ENCODE peak calls at places on chromosomes 4 and X, in six cellular contexts. G is lung, W is foreskin keratinocyte, M is PC-9, Z is aorta, Y is Peyer's patch. K is an unnamed sample. For H3K4me1, the result is how much of the 10 kb centered on the place peaks cover.

GRCh38 chrX:20267924-20268701 is 1.4 kb upstream of the RPS6KA3 start:
- DNase-seq in W (no peak), Y (peak), Z (peak), G (peak), M (no peak), K (peak)

GRCh38 chr4:75251547-75251946 is 262.7 kb downstream of the RCHY1 start:
- DNase-seq in G (no peak), M (no peak), W (no peak), Z (no peak), Y (peak), K (no peak)

GRCh38 chrX:118551426-118551825 is 55.8 kb downstream of the DOCK11 start:
- DNase-seq in M (no peak), Z (no peak), W (peak), G (no peak), Y (no peak), K (no peak)

GRCh38 chrX:109347618-109348017 is 134.3 kb downstream of the GUCY2F start:
- DNase-seq in G (no peak), M (no peak), Y (no peak), W (peak), Z (no peak), K (no peak)

GRCh38 chr4:153471691-153472080 is 5.5 kb downstream of the TMEM131L start:
- DNase-seq in Z (no peak), M (peak), W (peak), Y (peak), G (no peak), K (no peak)

GRCh38 chr4:11496313-11496956 is 67.7 kb upstream of the HS3ST1 start:
- DNase-seq in Y (no peak), Z (no peak), M (no peak), W (peak), G (no peak), K (no peak)

GRCh38 chrX:110374544-110374943 is 15.9 kb downstream of the RTL9 start:
- DNase-seq in W (no peak), M (no peak), G (no peak), Y (no peak), Z (no peak), K (no peak)

GRCh38 chrX:71846429-71846828 is 64.2 kb upstream of the NHSL2 start:
- DNase-seq in M (no peak), Y (no peak), G (no peak), W (no peak), Z (no peak), K (no peak)

GRCh38 chrX:16335181-16335580 is 167.9 kb downstream of the MAGEB17 start:
- DNase-seq in Y (no peak), Z (no peak), M (no peak), G (no peak), W (no peak), K (no peak)

GRCh38 chr4:25454491-25454890 is 77.4 kb downstream of the ANAPC4 start:
- DNase-seq in M (no peak), G (no peak), W (no peak), Z (no peak), Y (no peak), K (no peak)

GRCh38 chr4:177196615-177197014 is 113.1 kb upstream of the NEIL3 start:
- DNase-seq in Z (no peak), M (no peak), G (no peak), W (no peak), Y (no peak), K (no peak)

GRCh38 chr4:168848112-168848511 is 161.9 kb downstream of the CBR4 start:
- DNase-seq in W (no peak), Z (no peak), M (no peak), Y (no peak), G (no peak), K (no peak)

GRCh38 chr4:48250980-48251379 is 18.7 kb downstream of the TEC start:
- DNase-seq in G (no peak), Z (no peak), M (no peak), W (no peak), Y (no peak), K (no peak)

GRCh38 chr4:101597204-101597603 is 193.3 kb upstream of the BANK1 start:
- DNase-seq in W (peak), Y (no peak), Z (no peak), M (no peak), G (no peak), K (no peak)

GRCh38 chrX:51860679-51861078 is 32.7 kb upstream of the MAGED1 start:
- DNase-seq in Y (no peak), M (no peak), G (no peak), W (peak), Z (no peak), K (no peak)

GRCh38 chr4:24266951-24267577 is 317.3 kb downstream of the DHX15 start:
- DNase-seq in Y (no peak), Z (no peak), W (peak), G (no peak), M (no peak), K (no peak)

GRCh38 chr4:7282094-7282370 is 89.7 kb downstream of the SORCS2 start:
- DNase-seq in Z (no peak), Y (no peak), G (no peak), W (no peak), M (no peak), K (no peak)

GRCh38 chrX:148381603-148382002 is 118.8 kb upstream of the AFF2 start:
- DNase-seq in W (no peak), Y (no peak), M (no peak), Z (no peak), G (no peak), K (no peak)

GRCh38 chr4:5134620-5135019 is 83.3 kb downstream of the STK32B start:
- DNase-seq in M (no peak), Z (no peak), G (no peak), Y (no peak), W (no peak), K (no peak)

GRCh38 chrX:152892999-152893605 is 4.8 kb upstream of the ZNF185 start:
- DNase-seq in Y (no peak), Z (peak), M (no peak), W (no peak), G (no peak), K (no peak)

GRCh38 chr4:84500386-84501196 is 1.5 kb upstream of the NKX6-1 start:
- DNase-seq in Y (no peak), G (no peak), Z (no peak), W (no peak), M (no peak), K (no peak)

GRCh38 chr4:33625762-33626161 is 2618.6 kb downstream of the ARAP2 start:
- DNase-seq in W (peak), Y (no peak), G (no peak), M (no peak), Z (no peak), K (no peak)

GRCh38 chrX:49165901-49166881 is 3.6 kb downstream of the MAGIX start:
- DNase-seq in M (no peak), W (peak), G (peak), Z (peak), Y (peak), K (peak)

GRCh38 chr4:135824759-135825331 is 1623.3 kb upstream of the PABPC4L start:
- DNase-seq in W (no peak), Z (no peak), G (no peak), M (no peak), Y (no peak), K (no peak)

GRCh38 chr4:18894928-18895327 is 873.4 kb upstream of the LCORL start:
- DNase-seq in Y (no peak), G (no peak), W (no peak), M (no peak), Z (no peak), K (no peak)

GRCh38 chr4:128525939-128526630 is 238.5 kb upstream of the PGRMC2 start:
- DNase-seq in G (no peak), Y (no peak), Z (no peak), W (peak), M (peak), K (no peak)

GRCh38 chrX:24646745-24647182 is 383 bp downstream of the PCYT1B start:
- DNase-seq in Z (no peak), W (peak), Y (no peak), M (no peak), G (no peak), K (no peak)

GRCh38 chrX:68183612-68184214 is 249.6 kb downstream of the OPHN1 start:
- DNase-seq in W (no peak), Y (no peak), Z (no peak), M (no peak), G (no peak), K (no peak)

GRCh38 chr4:75289843-75290616 is 224.2 kb downstream of the RCHY1 start:
- DNase-seq in M (no peak), G (no peak), Y (no peak), Z (no peak), W (peak), K (no peak)

GRCh38 chrX:2583194-2584162 is 82.7 kb upstream of the DHRSX start:
- DNase-seq in Z (peak), M (no peak), W (no peak), Y (no peak), G (no peak), K (no peak)

GRCh38 chr4:67436742-67437141 is 108.6 kb downstream of the CENPC start:
- DNase-seq in G (no peak), Z (no peak), Y (no peak), M (no peak), W (peak), K (no peak)

GRCh38 chr4:163587867-163588266 is 93.4 kb downstream of the TMA16 start:
- DNase-seq in M (no peak), W (peak), Z (no peak), Y (no peak), G (no peak), K (no peak)

GRCh38 chr4:40231464-40231863 is 34.6 kb downstream of the RHOH start:
- DNase-seq in M (no peak), Y (peak), G (no peak), W (no peak), Z (no peak), K (no peak)

GRCh38 chr4:40225497-40225896 is 28.7 kb downstream of the RHOH start:
- DNase-seq in Y (peak), Z (no peak), M (no peak), G (no peak), W (no peak), K (no peak)

GRCh38 chr4:40227284-40227683 is 30.5 kb downstream of the RHOH start:
- DNase-seq in W (no peak), M (no peak), Z (no peak), Y (peak), G (no peak), K (no peak)

GRCh38 chr4:40232610-40233009 is 35.8 kb downstream of the RHOH start:
- DNase-seq in M (no peak), W (no peak), Z (no peak), G (no peak), Y (peak), K (no peak)

DNA sequence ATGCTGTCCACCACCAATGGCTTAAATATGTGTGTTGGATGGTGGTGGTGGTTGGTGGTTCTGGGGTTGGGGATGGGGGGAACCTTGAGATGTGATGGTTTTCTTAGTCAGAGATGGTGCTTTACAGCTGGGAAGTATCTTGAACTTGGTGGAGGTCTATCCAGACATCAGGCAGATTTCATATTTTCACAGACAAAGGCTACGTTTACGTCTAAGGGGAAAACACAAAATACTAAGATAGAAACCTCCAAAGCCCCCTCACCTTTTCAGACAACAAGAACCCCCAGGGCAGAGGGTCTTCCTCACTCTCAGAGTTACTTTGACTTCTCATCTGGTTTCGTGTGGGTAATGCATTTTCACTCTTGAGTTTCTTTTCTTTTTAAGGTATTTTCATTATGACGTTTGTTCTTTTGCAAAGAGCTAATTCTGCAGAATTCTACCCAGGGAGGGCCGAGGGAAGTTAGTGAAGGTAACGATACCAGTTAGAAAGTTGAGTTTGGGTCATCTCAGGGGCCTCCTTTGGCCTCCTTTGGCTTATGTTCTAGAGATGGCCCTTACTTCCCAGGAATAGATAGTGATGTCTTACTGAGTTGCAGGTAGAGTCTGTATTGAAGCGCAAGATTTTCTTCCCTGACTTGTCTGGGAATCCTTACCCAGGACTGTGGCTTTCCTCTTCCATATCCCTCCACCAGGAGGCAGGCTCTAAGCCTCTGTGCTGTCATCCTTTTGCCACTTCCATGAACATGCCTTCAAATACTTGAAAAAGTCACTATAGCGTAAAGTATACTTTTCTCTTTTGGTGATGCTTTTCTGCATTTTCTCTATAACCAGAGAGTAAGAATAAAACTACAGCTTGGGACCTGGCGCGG is 31.9 kb downstream of the RHOH start:
- DNase-seq in Z (no peak), Y (peak), G (no peak), W (no peak), M (no peak), K (no peak)
- H3K4me1 ChIP-seq in Z (under half), Y (under half), G (under half), W (under half), M (under half), K (under half)

GRCh38 chrX:100645106-100645505 is 1.1 kb downstream of the SRPX2 start:
- DNase-seq in G (no peak), W (no peak), M (peak), Z (no peak), Y (no peak), K (no peak)
- H3K4me1 ChIP-seq in G (under half), W (under half), M (half or more), Z (under half), Y (under half), K (under half)

DNA sequence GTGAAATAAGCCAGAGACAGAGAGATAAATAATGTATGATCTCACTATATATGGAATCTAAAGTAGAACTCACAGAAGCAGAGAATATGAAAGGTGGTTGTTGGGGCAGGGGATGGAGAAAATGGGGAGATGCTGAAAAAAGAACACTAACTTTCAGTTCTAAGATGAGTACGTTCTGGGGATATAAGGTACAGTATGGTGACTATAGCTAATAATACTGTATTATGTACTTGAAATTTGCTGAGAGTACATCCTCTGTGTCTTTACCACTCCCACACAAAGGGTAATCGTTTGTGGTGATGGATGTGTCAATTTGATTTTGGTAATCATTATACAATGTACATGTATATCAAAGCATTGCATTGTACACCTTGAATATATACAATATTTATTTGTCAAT is 6.6 kb downstream of the FBXL5 start:
- DNase-seq in M (no peak), G (no peak), Z (no peak), W (no peak), Y (no peak), K (no peak)
- H3K4me1 ChIP-seq in M (under half), G (under half), Z (under half), W (under half), Y (under half), K (under half)

DNA sequence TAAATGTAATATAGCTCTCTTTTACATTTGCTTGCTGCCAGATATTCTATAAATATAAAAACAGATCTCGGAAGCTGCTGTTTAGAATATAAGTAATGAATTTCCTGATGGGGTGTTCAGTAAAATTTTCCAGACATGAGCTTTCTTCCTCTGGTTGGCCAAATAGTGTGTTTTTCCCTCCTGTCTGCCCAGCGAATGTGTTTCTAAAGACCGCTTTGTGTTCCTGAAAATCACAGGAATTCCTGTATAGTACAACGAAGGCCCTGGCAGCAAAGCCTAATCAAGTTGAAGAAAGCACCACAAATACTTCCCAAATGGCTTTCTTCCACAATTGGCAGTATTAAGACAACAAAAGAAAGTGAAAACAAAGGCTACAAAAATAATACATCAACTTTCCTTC is 494.1 kb downstream of the INPP4B start:
- DNase-seq in G (no peak), Z (no peak), W (no peak), Y (no peak), M (no peak), K (no peak)
- H3K4me1 ChIP-seq in G (under half), Z (under half), W (under half), Y (under half), M (under half), K (under half)

DNA sequence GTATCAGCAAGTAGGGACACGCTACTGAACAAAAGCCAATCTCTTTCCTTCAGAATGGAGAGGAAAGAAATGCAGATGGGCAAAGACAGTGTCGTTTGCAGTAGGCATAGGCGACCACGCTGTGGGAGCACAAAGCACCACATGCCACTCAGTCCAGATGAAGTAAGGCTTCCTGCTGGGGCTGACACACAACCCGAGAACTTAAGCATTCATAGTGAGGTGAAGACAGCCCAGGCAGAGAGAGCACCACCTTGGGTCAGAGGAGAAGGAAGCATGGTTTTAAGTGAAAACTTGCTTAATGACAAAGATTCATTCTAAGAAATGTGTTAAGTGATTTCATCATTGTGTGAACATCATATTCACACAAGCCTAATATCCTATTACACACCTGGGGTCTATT is 238.8 kb downstream of the MGST2 start:
- DNase-seq in Z (no peak), Y (no peak), M (no peak), W (no peak), G (no peak), K (no peak)
- H3K4me1 ChIP-seq in Z (under half), Y (under half), M (under half), W (under half), G (under half), K (under half)

GRCh38 chr4:40314951-40315350 is 20.2 kb upstream of the CHRNA9 start:
- DNase-seq in W (no peak), Z (no peak), M (peak), G (no peak), Y (no peak), K (no peak)
- H3K4me1 ChIP-seq in W (under half), Z (under half), M (half or more), G (under half), Y (under half), K (under half)

GRCh38 chr4:80240976-80241375 is 25.5 kb upstream of the FGF5 start:
- DNase-seq in Z (no peak), W (peak), G (no peak), Y (no peak), M (no peak), K (no peak)

GRCh38 chr4:80239480-80239879 is 27.0 kb upstream of the FGF5 start:
- DNase-seq in Y (no peak), Z (no peak), W (peak), M (no peak), G (no peak), K (no peak)

GRCh38 chr4:80233390-80233789 is 33.1 kb upstream of the FGF5 start:
- DNase-seq in G (no peak), M (no peak), W (no peak), Z (no peak), Y (no peak), K (no peak)

GRCh38 chr4:80235451-80235850 is 31.0 kb upstream of the FGF5 start:
- DNase-seq in M (no peak), Y (no peak), W (peak), G (no peak), Z (no peak), K (no peak)

GRCh38 chr4:80237992-80238391 is 28.5 kb upstream of the FGF5 start:
- DNase-seq in Y (no peak), W (peak), G (no peak), Z (no peak), M (no peak), K (no peak)
- H3K4me1 ChIP-seq in Y (under half), W (under half), G (under half), Z (under half), M (under half), K (under half)

GRCh38 chr4:113145147-113145518 is 95.7 kb downstream of the ANK2 start:
- DNase-seq in G (no peak), Z (no peak), M (no peak), Y (no peak), W (no peak), K (no peak)

GRCh38 chr4:113142351-113142750 is 92.9 kb downstream of the ANK2 start:
- DNase-seq in W (no peak), Y (no peak), Z (no peak), G (no peak), M (no peak), K (no peak)

GRCh38 chr4:113146876-113147358 is 97.5 kb downstream of the ANK2 start:
- DNase-seq in Y (no peak), W (no peak), G (no peak), Z (no peak), M (no peak), K (no peak)

GRCh38 chr4:113145519-113146291 is 96.3 kb downstream of the ANK2 start:
- DNase-seq in G (no peak), Z (no peak), Y (no peak), W (no peak), M (no peak), K (no peak)

GRCh38 chr4:113141901-113142346 is 92.5 kb downstream of the ANK2 start:
- DNase-seq in Z (no peak), W (no peak), Y (no peak), M (peak), G (no peak), K (no peak)
- H3K4me1 ChIP-seq in Z (under half), W (under half), Y (under half), M (under half), G (under half), K (under half)

GRCh38 chr4:173488074-173488473 is 42.0 kb downstream of the HAND2 start:
- DNase-seq in G (no peak), Z (no peak), M (no peak), W (no peak), Y (no peak), K (no peak)

GRCh38 chr4:173490817-173491518 is 39.1 kb downstream of the HAND2 start:
- DNase-seq in Y (no peak), M (no peak), Z (no peak), G (no peak), W (peak), K (no peak)

GRCh38 chr4:173490256-173490655 is 39.8 kb downstream of the HAND2 start:
- DNase-seq in Z (no peak), W (no peak), Y (no peak), G (no peak), M (no peak), K (no peak)

GRCh38 chr4:173488656-173489055 is 41.4 kb downstream of the HAND2 start:
- DNase-seq in G (no peak), W (no peak), Z (no peak), Y (no peak), M (no peak), K (no peak)

DNA sequence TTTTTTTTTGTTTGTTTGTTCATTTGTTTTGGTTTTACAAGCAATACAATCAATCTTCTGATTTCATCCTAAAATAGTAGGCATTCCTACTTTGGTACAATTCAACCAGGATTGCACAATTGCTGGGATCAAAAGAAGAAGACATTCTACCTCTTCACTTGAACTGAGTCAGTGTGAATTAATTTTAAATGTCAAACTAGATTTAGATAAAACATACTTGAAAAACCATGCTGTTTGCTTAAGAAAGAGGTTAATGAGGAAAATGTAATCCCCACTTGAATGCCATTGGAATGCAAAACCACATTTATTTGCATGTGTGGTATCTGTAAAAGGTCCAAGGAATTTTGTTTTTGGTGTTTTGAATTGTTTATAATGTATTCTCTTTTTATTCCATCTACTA is 40.5 kb downstream of the HAND2 start:
- DNase-seq in M (no peak), Y (no peak), W (no peak), G (no peak), Z (no peak), K (no peak)
- H3K4me1 ChIP-seq in M (under half), Y (under half), W (under half), G (under half), Z (under half), K (under half)

K was measured in pancreas.